ENCODE peak calls at places on chromosomes 7 and 10, in six cellular contexts. X is activated CD4-positive, alpha-beta T cell treated with anti-CD3 and anti-CD28 coated beads, Interleukin-2, amount 10 ng/mL, durations not matched to agents 7 days and 5 days; U is DMS153; L is WTC11; T is AG08395; J is fibroblast of pulmonary artery. D is an unnamed sample.

GRCh38 chr7:157792954-157793353 is 456.1 kb downstream of the DNAJB6 start:
- DNase-seq in X (no peak), U (no peak), J (no peak), L (no peak), T (no peak), D (no peak)

GRCh38 chr7:123643495-123644428 is 11.9 kb upstream of the LMOD2 start:
- DNase-seq in U (peak), X (no peak), T (peak), J (peak), L (peak), D (no peak)

GRCh38 chr10:49076741-49077521 is 38.4 kb downstream of the VSTM4 start:
- DNase-seq in U (no peak), T (no peak), L (no peak), X (no peak), J (no peak), D (no peak)

GRCh38 chr10:112223725-112224124 is 40.2 kb upstream of the GPAM start:
- DNase-seq in U (no peak), L (no peak), J (no peak), X (no peak), T (no peak), D (no peak)

GRCh38 chr7:76302299-76303056 is at the start of gene HSPB1:
- DNase-seq in X (peak), U (peak), T (peak), J (peak), L (peak), D (no peak)

GRCh38 chr10:14758994-14759664 is 15.6 kb downstream of the FAM107B start:
- DNase-seq in U (no peak), T (no peak), X (peak), J (no peak), L (no peak), D (no peak)

GRCh38 chr7:135536160-135536559 is 21.6 kb upstream of the NUP205 start:
- DNase-seq in X (no peak), J (peak), U (no peak), L (no peak), T (no peak), D (no peak)

GRCh38 chr10:3542185-3542611 is 242.8 kb downstream of the KLF6 start:
- DNase-seq in L (no peak), U (no peak), J (peak), X (no peak), T (peak), D (no peak)

GRCh38 chr10:89219512-89220218 is 12.5 kb upstream of the CH25H start:
- DNase-seq in X (no peak), J (no peak), U (no peak), T (no peak), L (no peak), D (no peak)

GRCh38 chr7:77757589-77757988 is 40.6 kb downstream of the TMEM60 start:
- DNase-seq in U (no peak), J (no peak), X (no peak), L (no peak), T (no peak), D (no peak)

GRCh38 chr10:14476641-14477407 is 146.1 kb upstream of the FRMD4A start:
- DNase-seq in X (no peak), T (peak), U (no peak), J (peak), L (no peak), D (no peak)

D was measured in vagina.